ENCODE peak calls at places on chromosomes 4 and X, in four cellular contexts. C is mucosa of descending colon, O is HCT116, L is heart left ventricle. U is an unnamed sample.

GRCh38 chr4:158018090-158018808 is 154.6 kb downstream of the GASK1B start:
- DNase-seq in L (no peak), O (no peak), C (no peak), U (no peak)

GRCh38 chr4:10461091-10461849 is 4.0 kb upstream of the ZNF518B start:
- DNase-seq in C (peak), O (no peak), L (peak), U (peak)

GRCh38 chr4:118935819-118936218 is 47.2 kb downstream of the SYNPO2 start:
- DNase-seq in O (no peak), L (no peak), C (no peak), U (no peak)

GRCh38 chr4:163638909-163639308 is 144.4 kb downstream of the TMA16 start:
- DNase-seq in L (no peak), O (no peak), C (no peak), U (no peak)

GRCh38 chr4:40840255-40840984 is 90.7 kb downstream of the NSUN7 start:
- DNase-seq in O (no peak), L (no peak), C (no peak), U (no peak)

GRCh38 chr4:6873291-6873690 is 36.3 kb upstream of the TBC1D14 start:
- DNase-seq in O (no peak), C (no peak), L (no peak), U (no peak)

GRCh38 chr4:96736352-96736889 is 896.5 kb downstream of the PDHA2 start:
- DNase-seq in L (no peak), C (no peak), O (peak), U (no peak)

GRCh38 chr4:63528592-63528991 is 880.7 kb downstream of the TECRL start:
- DNase-seq in L (no peak), O (no peak), C (no peak), U (no peak)

GRCh38 chrX:11064851-11065600 is 46.1 kb upstream of the HCCS start:
- DNase-seq in L (no peak), O (no peak), C (no peak), U (peak)

GRCh38 chrX:107571296-107571998 is 56.9 kb upstream of the PRPS1 start:
- DNase-seq in O (peak), C (no peak), L (no peak), U (no peak)

GRCh38 chrX:153649178-153649914 is 2.3 kb downstream of the DUSP9 start:
- DNase-seq in C (peak), O (no peak), L (no peak), U (no peak)

GRCh38 chr4:11250510-11250909 is 178.2 kb downstream of the HS3ST1 start:
- DNase-seq in O (no peak), C (no peak), L (no peak), U (no peak)

GRCh38 chr4:162560073-162560472 is 396.3 kb upstream of the FSTL5 start:
- DNase-seq in O (no peak), L (no peak), C (no peak), U (no peak)

GRCh38 chr4:24806206-24806990 is 11.0 kb downstream of the SOD3 start:
- DNase-seq in C (no peak), O (no peak), L (no peak), U (no peak)

GRCh38 chr4:47536956-47537355 is 51.9 kb downstream of the ATP10D start:
- DNase-seq in C (no peak), O (no peak), L (no peak), U (no peak)

GRCh38 chrX:111282991-111283390 is 12.7 kb upstream of the CAPN6 start:
- DNase-seq in O (no peak), L (no peak), C (no peak), U (no peak)

GRCh38 chr4:86592553-86593249 is 1.4 kb upstream of the PTPN13 start:
- DNase-seq in O (no peak), L (no peak), C (no peak), U (no peak)

GRCh38 chr4:107579099-107579498 is 140.9 kb downstream of the PAPSS1 start:
- DNase-seq in O (no peak), C (no peak), L (no peak), U (no peak)

GRCh38 chr4:146978641-146979040 is 33.0 kb upstream of the TTC29 start:
- DNase-seq in C (no peak), O (no peak), L (no peak), U (no peak)

GRCh38 chrX:129540725-129541184 is 696 bp downstream of the OCRL start:
- DNase-seq in O (no peak), C (peak), L (no peak), U (no peak)

GRCh38 chrX:68090266-68090665 is 343.0 kb downstream of the OPHN1 start:
- DNase-seq in L (no peak), C (no peak), O (no peak), U (no peak)

GRCh38 chr4:2217726-2218125 is 24.2 kb downstream of the HAUS3 start:
- DNase-seq in O (no peak), C (no peak), L (no peak), U (peak)

GRCh38 chrX:9530848-9531274 is 66.0 kb downstream of the TBL1X start:
- DNase-seq in C (peak), O (no peak), L (peak), U (peak)

GRCh38 chrX:7264399-7264798 is 116.4 kb upstream of the PUDP start:
- DNase-seq in O (no peak), L (no peak), C (no peak), U (no peak)

GRCh38 chrX:30570505-30570904 is 7.1 kb downstream of the TASL start:
- DNase-seq in L (no peak), O (peak), C (no peak), U (no peak)

GRCh38 chr4:72591547-72591946 is 22.5 kb upstream of the ADAMTS3 start:
- DNase-seq in C (no peak), O (no peak), L (no peak), U (no peak)

GRCh38 chr4:99047710-99048109 is 40.9 kb downstream of the ADH5 start:
- DNase-seq in L (no peak), O (no peak), C (no peak), U (no peak)

GRCh38 chr4:8683462-8683861 is 90.9 kb downstream of the CPZ start:
- DNase-seq in O (no peak), L (no peak), C (no peak), U (no peak)

GRCh38 chr4:172692701-172693100 is 475.9 kb upstream of the GALNT7 start:
- DNase-seq in L (no peak), C (no peak), O (no peak), U (no peak)

GRCh38 chrX:74293343-74293946 is 10.5 kb upstream of the ZCCHC13 start:
- DNase-seq in O (peak), C (peak), L (peak), U (no peak)

GRCh38 chr4:90174622-90175023 is 47.4 kb downstream of the CCSER1 start:
- DNase-seq in L (no peak), C (no peak), O (peak), U (no peak)

DNA sequence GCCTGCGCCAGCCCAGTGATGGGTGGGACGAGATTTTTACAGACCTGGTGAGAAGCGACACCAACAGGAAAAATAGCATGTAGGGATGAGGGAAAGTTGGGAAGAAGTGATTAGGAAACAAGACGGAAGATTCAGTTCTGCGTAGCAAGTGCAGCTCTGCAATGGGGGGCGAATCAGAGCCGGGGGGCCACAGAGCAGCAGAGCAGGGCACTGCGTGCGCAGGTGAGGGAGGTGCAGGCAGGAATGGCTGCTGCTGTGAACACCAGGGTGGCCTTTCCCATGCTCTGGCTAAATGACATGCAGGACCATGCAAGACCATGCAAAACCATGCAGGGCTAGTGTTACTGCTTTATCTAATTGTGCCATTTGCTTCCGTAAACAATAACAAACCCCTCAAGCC is 442.7 kb upstream of the FRG1 start:
- DNase-seq in C (no peak), L (no peak), O (no peak), U (no peak)
- H3K4me3 ChIP-seq in C (no peak), L (no peak), O (no peak), U (no peak)

GRCh38 chr4:5640096-5640495 is 68.3 kb downstream of the EVC2 start:
- DNase-seq in L (no peak), C (no peak), O (no peak), U (no peak)

GRCh38 chr4:5636766-5637670 is 71.3 kb downstream of the EVC2 start:
- DNase-seq in C (no peak), L (no peak), O (no peak), U (no peak)

GRCh38 chr4:5639556-5639955 is 68.8 kb downstream of the EVC2 start:
- DNase-seq in O (no peak), L (no peak), C (no peak), U (no peak)

GRCh38 chr4:5638316-5638715 is 70.0 kb downstream of the EVC2 start:
- DNase-seq in O (no peak), L (no peak), C (no peak), U (no peak)

GRCh38 chr4:5638976-5639375 is 69.4 kb downstream of the EVC2 start:
- DNase-seq in L (no peak), C (no peak), O (no peak), U (no peak)
- TF ChIP-seq CTCF in L (no peak), C (no peak), O (no peak), U (no peak)

GRCh38 chrX:100643212-100643611 is 787 bp upstream of the SRPX2 start:
- DNase-seq in C (no peak), O (no peak), L (no peak), U (no peak)

GRCh38 chrX:100642296-100642695 is 1.7 kb upstream of the SRPX2 start:
- DNase-seq in L (no peak), O (no peak), C (no peak), U (no peak)

GRCh38 chrX:100647095-100647494 is 3.1 kb downstream of the SRPX2 start:
- DNase-seq in C (no peak), O (no peak), L (no peak), U (no peak)

GRCh38 chrX:100645106-100645505 is 1.1 kb downstream of the SRPX2 start:
- DNase-seq in O (no peak), C (no peak), L (no peak), U (no peak)

GRCh38 chrX:100643943-100644587 is at the start of gene SRPX2:
- DNase-seq in L (peak), O (peak), C (no peak), U (peak)
- H3K4me3 ChIP-seq in L (peak), O (peak), C (no peak), U (peak)

DNA sequence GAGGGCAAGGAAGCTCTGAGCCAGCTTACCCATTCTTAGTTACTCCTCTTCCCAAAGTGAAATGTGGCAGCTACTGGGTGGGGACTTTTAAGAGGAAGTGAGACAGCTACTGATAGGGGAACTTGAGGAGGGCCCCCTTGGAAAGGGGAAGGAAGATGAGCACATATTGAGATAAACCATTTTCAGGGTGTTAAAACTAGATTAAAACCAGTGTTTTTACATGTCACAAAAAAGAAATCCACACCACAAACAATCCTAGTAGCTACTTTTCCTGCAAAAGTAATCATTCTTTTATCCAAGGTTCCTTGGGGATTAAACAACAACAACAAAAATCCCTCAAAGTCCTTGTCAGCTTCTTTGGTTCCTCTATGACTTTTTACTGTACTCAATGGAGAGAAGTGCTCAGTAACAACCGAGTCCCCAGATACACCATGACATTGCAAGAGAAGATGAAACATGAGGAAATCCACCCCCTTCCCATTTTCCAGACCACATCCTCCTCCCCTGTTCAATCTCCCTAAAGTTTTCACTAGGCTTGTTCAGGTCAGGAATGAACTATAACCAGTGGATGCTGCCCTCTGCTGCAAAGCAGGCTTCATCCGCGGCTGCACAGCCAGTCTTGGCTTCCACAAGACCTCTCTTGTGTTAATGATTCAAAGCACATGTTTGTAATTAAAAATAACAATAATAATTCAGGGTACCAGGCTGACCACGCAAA is 113.5 kb upstream of the TMEM164 start:
- DNase-seq in C (no peak), L (no peak), O (no peak), U (no peak)
- TF ChIP-seq CTCF in C (no peak), L (no peak), O (peak), U (no peak)

GRCh38 chr4:152810715-152811287 is 31.0 kb downstream of the ARFIP1 start:
- DNase-seq in C (no peak), L (no peak), O (no peak), U (no peak)
- H3K4me3 ChIP-seq in C (no peak), L (no peak), O (no peak), U (no peak)

DNA sequence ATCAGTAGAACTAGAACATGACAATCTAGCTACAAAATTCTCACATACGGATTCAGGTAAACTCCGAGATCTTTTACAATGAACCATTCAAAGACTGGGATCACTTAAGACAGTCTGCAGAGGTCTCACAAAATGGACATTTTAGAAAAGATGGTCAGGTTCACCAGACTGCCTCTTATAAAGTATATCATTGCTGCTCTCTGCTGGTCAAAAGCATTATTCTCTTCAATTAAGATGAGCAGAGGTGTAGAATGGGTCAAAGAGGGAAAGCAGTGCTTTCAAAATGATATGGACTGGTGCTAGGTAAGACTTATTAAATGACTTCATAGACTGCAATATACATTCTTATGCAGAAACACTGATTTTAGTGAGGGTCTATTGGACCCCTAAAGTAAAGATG is 434.7 kb downstream of the PACRGL start:
- DNase-seq in L (no peak), O (no peak), C (no peak), U (no peak)
- TF ChIP-seq CTCF in L (no peak), O (no peak), C (no peak), U (no peak)